ENCODE peak calls at places on chromosomes 13 and 19, in seven cellular contexts. H is uterus; W is glutamatergic neuron; K is stimulated activated CD4-positive, alpha-beta T cell treated with anti-CD3 and anti-CD28 coated beads, Interleukin-15, amount 100 ng/mL, for 24 hours; T is cardiac fibroblast; A is right cardiac atrium; E is activated naive CD8-positive, alpha-beta T cell treated with anti-CD3 and anti-CD28 coated beads for 36 hours. D is an unnamed sample.

GRCh38 chr19:10552596-10553053 is 8.9 kb downstream of the ATG4D start:
- DNase-seq in H (no peak), W (no peak), K (peak; percentile 62), T (peak; percentile 44), A (no peak), E (peak; percentile 40), D (peak; percentile 76)

GRCh38 chr19:36577271-36577996 is 4.3 kb upstream of the ZNF529 start:
- DNase-seq in H (no peak), W (no peak), K (no peak), T (peak; percentile 68), A (no peak), E (no peak), D (no peak)

GRCh38 chr13:106566682-106567420 is 1.1 kb downstream of the ARGLU1 start:
- DNase-seq in H (peak; percentile 58), W (peak; percentile 54), K (peak; percentile 59), T (peak; percentile 67), A (peak; percentile 79), E (peak; percentile 44), D (peak; percentile 56)

GRCh38 chr19:18765224-18765623 is 25.9 kb downstream of the COMP start:
- DNase-seq in H (no peak), W (no peak), K (no peak), T (no peak), A (peak; percentile 5), E (no peak), D (no peak)

GRCh38 chr13:80109313-80109712 is 231.6 kb downstream of the SPRY2 start:
- DNase-seq in H (no peak), W (no peak), K (no peak), T (peak; percentile 25), A (no peak), E (no peak), D (no peak)

GRCh38 chr13:44243198-44243852 is 130.3 kb upstream of the SERP2 start:
- DNase-seq in H (no peak), W (no peak), K (peak; percentile 35), T (peak; percentile 78), A (no peak), E (peak; percentile 23), D (peak; percentile 69)

GRCh38 chr19:29329460-29330134 is 116.6 kb upstream of the UQCRFS1 start:
- DNase-seq in H (no peak), W (no peak), K (no peak), T (no peak), A (no peak), E (no peak), D (no peak)

GRCh38 chr19:57192993-57193392 is 1.7 kb downstream of the ZNF264 start:
- DNase-seq in H (no peak), W (no peak), K (no peak), T (no peak), A (no peak), E (no peak), D (no peak)

GRCh38 chr13:100108913-100109507 is 20.1 kb downstream of the PCCA start:
- DNase-seq in H (no peak), W (no peak), K (no peak), T (peak; percentile 20), A (no peak), E (no peak), D (no peak)

GRCh38 chr19:6412111-6412999 is 12.3 kb downstream of the KHSRP start:
- DNase-seq in H (no peak), W (peak; percentile 34), K (peak; percentile 67), T (peak; percentile 18), A (peak; percentile 38), E (peak; percentile 47), D (no peak)

GRCh38 chr19:35318679-35319448 is 10.1 kb upstream of the CD22 start:
- DNase-seq in H (peak; percentile 30), W (no peak), K (peak; percentile 18), T (peak; percentile 84), A (peak; percentile 78), E (no peak), D (peak; percentile 82)

GRCh38 chr13:95206116-95206515 is 95.1 kb downstream of the ABCC4 start:
- DNase-seq in H (no peak), W (no peak), K (no peak), T (no peak), A (no peak), E (no peak), D (no peak)